ENCODE peak calls at places on chromosomes 6 and 20, in four cellular contexts. Z, R, L and X are unnamed samples.

GRCh38 chr6:31784270-31784925 is 7.3 kb upstream of the VWA7 start:
- DNase-seq in Z (no peak), R (no peak), L (no peak), X (no peak)

GRCh38 chr6:25085761-25086160 is 150.0 kb upstream of the RIPOR2 start:
- DNase-seq in Z (no peak), L (no peak), R (no peak), X (no peak)

GRCh38 chr20:33482581-33482980 is 7.3 kb upstream of the CBFA2T2 start:
- DNase-seq in R (no peak), Z (no peak), L (no peak), X (no peak)

GRCh38 chr6:90369024-90369519 is 72.4 kb upstream of the BACH2 start:
- DNase-seq in R (peak), L (peak), Z (peak), X (peak)

GRCh38 chr6:3228791-3229565 is 1.5 kb upstream of the TUBB2B start:
- DNase-seq in L (no peak), Z (peak), R (no peak), X (no peak)

GRCh38 chr6:16184129-16184528 is 54.3 kb upstream of the GMPR start:
- DNase-seq in L (peak), R (no peak), Z (peak), X (peak)

GRCh38 chr6:169169941-169170582 is 83.6 kb downstream of the THBS2 start:
- DNase-seq in L (no peak), Z (no peak), R (no peak), X (no peak)

GRCh38 chr6:36025932-36026327 is 1.5 kb upstream of the SLC26A8 start:
- DNase-seq in R (peak), L (peak), Z (peak), X (peak)

GRCh38 chr6:20416063-20416454 is 14.4 kb downstream of the E2F3 start:
- DNase-seq in Z (no peak), R (no peak), L (no peak), X (no peak)

GRCh38 chr6:55265409-55266114 is 61.7 kb upstream of the GFRAL start:
- DNase-seq in L (no peak), Z (no peak), R (no peak), X (no peak)

GRCh38 chr6:159758031-159759001 is 3.5 kb upstream of the ACAT2 start:
- DNase-seq in L (peak), Z (peak), R (no peak), X (no peak)

GRCh38 chr6:151012321-151013294 is 147.1 kb downstream of the MTHFD1L start:
- DNase-seq in L (peak), R (no peak), Z (peak), X (no peak)

GRCh38 chr6:40689181-40689580 is 102.0 kb upstream of the LRFN2 start:
- DNase-seq in Z (no peak), L (no peak), R (no peak), X (no peak)
- H3K4me3 ChIP-seq in Z (no peak), L (no peak), R (no peak), X (no peak)

GRCh38 chr6:14852375-14852774 is 393.5 kb upstream of the JARID2 start:
- DNase-seq in Z (no peak), L (no peak), R (no peak), X (no peak)
- H2AK5ac ChIP-seq in Z (no peak), L (no peak), R (no peak), X (no peak)

DNA sequence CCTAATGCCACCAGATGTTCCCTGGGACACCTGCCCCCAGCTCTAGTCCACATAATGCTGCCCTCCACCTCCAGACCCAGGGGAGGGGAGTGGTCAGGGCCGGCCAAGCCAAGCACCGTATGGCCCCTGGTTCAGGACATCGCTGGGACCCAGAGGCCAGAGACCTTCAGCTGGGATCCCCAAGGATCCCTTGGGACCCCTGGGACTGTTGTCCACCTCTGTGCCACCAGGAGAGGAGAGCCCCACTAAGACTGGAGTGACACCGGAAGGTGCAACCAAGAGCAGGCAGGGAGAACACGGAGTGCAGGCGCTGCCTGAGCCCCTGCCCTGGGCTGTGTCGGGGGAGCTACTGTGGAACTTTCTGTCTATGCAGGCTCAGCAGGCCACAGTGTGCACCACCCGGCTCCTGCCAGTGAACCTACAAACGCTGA is 43.6 kb downstream of the CTCFL start:
- DNase-seq in R (no peak), L (no peak), Z (no peak), X (no peak)
- H3K4me2 ChIP-seq in R (peak), L (no peak), Z (no peak), X (no peak)

GRCh38 chr6:71733970-71734899 is 152.1 kb upstream of the RIMS1 start:
- DNase-seq in R (no peak), Z (no peak), L (peak), X (no peak)

GRCh38 chr6:71737953-71738352 is 148.4 kb upstream of the RIMS1 start:
- DNase-seq in L (no peak), Z (no peak), R (no peak), X (no peak)
- H3K4me3 ChIP-seq in L (no peak), Z (no peak), R (no peak), X (no peak)

DNA sequence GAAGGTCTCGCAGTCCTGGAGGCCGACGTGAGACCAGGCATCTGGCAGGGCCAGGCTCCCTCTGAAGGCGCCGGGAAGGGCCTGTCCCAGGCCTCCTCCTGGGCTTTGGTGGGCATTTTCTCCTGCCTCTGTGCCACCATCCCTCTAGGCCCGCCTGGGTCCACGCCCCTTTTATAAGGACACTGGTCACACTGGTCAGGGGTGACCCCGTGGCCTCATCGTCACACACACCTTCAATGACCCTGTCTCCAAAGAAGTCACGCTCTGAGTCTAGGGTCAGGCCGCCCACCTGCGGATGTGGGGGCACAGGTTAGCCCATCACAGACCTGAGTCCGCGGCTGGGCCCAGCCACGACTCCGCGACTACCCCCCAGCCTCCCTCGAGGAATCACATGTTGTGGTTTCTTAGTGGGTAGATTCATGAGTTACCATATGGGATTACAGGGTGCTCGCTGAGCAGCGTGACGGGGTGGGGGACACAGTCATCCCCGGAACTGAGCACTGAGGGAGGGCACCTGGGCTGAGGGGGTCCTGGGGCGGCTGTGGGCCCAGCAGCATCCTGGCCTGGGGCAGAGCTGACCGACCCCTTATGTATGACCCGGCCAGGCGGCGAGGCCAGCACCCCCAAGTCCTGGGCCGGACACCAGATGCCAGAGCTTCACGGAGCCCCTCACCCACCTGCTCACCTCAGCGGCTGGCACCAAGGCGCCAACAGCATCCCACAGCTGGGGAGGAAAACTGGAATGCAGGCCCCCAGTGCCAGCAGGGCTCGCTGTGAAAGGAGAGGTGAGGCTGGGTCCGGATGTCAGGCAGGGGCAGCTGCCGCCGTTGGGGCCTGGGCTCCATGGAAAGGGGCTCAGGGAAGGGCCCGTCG is 115.9 kb downstream of the DLL1 start:
- DNase-seq in R (no peak), Z (no peak), L (no peak), X (no peak)
- H2AK5ac ChIP-seq in R (no peak), Z (no peak), L (no peak), X (no peak)

DNA sequence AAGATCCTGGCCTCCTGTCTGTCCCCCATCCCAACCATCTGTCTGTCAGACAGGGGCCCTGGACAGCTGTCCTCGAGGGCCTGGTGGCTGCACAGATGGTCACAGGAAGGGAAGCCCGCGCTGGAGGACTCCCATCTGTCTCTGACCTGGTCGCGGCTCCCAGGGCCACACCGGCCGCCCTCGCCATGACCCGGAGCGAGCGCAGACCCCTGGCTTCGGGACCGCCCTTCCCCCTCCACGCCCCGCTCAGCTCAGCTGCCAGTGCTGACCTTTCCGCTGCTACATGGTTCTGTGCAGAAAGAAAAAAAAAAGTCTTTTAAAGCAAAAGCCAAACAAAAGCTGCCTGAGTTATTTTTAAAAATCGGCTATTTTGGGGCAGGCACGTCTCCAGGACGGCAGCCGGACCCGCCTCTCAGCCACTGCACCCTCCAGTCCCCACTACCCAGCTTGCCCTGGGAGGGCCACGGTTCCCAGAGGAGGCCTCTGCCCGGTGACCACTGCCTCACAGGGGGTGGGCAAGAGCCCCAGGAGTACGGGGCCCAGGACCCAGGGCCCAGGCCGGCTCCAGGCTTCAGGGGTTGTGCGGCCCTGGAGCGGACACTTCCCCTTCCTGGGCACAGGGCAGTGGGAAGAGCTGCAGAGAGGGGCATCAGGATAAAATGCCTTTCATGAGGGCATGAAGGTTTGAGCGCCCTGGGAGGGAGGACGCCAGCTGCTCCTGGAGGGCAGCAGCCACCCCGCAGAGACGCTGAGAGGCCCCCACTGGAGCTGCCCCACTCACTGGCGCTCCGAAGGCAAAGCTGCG is 10.8 kb downstream of the LAMA5 start:
- DNase-seq in R (no peak), L (no peak), Z (no peak), X (no peak)
- H3K4me2 ChIP-seq in R (peak), L (peak), Z (peak), X (no peak)

GRCh38 chr6:139134817-139135577 is at the start of gene HECA:
- DNase-seq in Z (peak), L (peak), R (peak), X (peak)

GRCh38 chr6:139133733-139134360 is 1.0 kb upstream of the HECA start:
- DNase-seq in L (no peak), Z (no peak), R (no peak), X (no peak)

GRCh38 chr6:139135578-139136545 is 982 bp downstream of the HECA start:
- DNase-seq in R (no peak), Z (peak), L (peak), X (peak)

GRCh38 chr6:139133272-139133671 is 1.6 kb upstream of the HECA start:
- DNase-seq in Z (no peak), L (no peak), R (no peak), X (peak)

DNA sequence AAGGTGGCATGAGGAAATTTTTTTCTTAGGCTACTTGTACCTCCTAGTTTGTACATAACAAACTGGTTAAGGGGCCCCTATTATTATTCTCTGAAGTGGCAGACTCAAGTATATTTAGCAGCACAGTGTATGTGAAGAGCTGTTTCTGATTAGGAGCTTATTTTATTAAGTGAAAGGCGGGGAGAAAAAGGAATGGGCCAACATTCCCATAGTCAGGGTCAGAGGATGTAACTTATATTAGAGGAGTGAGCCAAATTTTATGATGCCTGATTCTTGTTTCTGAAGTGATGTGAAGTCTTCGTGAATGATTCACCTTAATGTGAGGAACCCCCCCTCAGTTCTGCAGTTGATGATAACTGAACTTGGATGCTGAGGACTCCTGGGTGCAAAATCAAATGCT is 2.8 kb downstream of the HECA start:
- DNase-seq in Z (no peak), R (no peak), L (no peak), X (no peak)
- H3K4me3 ChIP-seq in Z (no peak), R (no peak), L (no peak), X (no peak)

GRCh38 chr20:57671072-57671391 is 38.8 kb downstream of the PMEPA1 start:
- DNase-seq in Z (no peak), R (no peak), L (no peak), X (no peak)

GRCh38 chr20:57672164-57672563 is 37.7 kb downstream of the PMEPA1 start:
- DNase-seq in Z (no peak), L (peak), R (no peak), X (peak)

GRCh38 chr20:57671662-57672061 is 38.2 kb downstream of the PMEPA1 start:
- DNase-seq in R (no peak), Z (no peak), L (no peak), X (no peak)

GRCh38 chr20:57669626-57670025 is 40.2 kb downstream of the PMEPA1 start:
- DNase-seq in L (no peak), Z (no peak), R (no peak), X (no peak)

DNA sequence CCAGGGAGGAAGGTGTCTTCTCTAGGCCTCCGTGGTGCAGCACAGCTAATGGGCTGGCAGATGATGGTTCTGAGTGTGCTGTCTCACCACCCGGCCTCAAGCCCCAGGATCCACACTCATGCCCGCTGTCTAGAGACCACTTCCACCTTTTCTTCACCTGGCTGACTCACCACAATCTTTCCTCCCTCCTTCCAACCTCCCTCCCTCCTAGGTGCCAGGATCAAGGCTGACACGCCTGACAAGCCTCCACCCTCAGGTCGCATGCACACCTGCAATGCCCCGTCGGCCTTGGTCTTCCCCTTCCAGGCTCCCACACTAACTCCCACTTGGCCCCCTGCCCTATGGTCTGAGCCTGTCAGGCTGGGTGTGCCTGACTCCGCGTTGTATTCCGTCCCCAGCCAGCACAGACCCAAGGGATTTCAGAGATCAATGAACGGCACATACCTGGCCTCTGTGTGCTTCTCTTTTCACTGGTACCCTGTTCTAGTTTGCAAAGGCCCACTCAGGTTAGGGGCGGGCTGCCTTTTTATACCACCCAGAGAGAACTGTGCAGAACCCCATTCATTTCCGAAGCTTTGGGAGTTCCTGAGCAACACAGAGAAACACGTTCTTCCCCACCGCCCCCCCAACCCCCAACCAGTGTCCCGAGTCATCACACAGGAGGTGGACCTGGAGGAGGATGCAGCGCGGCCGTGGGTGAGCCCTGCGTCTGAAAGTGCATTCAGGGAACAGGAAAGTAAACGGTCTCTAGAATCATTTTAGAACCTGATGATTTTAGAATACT is 39.3 kb downstream of the PMEPA1 start:
- DNase-seq in Z (no peak), L (no peak), R (no peak), X (no peak)
- H2AK5ac ChIP-seq in Z (no peak), L (no peak), R (no peak), X (no peak)

GRCh38 chr6:7086488-7086887 is 21.3 kb upstream of the RREB1 start:
- DNase-seq in L (peak), Z (peak), R (no peak), X (peak)
- H3K4me2 ChIP-seq in L (peak), Z (peak), R (no peak), X (no peak)

DNA sequence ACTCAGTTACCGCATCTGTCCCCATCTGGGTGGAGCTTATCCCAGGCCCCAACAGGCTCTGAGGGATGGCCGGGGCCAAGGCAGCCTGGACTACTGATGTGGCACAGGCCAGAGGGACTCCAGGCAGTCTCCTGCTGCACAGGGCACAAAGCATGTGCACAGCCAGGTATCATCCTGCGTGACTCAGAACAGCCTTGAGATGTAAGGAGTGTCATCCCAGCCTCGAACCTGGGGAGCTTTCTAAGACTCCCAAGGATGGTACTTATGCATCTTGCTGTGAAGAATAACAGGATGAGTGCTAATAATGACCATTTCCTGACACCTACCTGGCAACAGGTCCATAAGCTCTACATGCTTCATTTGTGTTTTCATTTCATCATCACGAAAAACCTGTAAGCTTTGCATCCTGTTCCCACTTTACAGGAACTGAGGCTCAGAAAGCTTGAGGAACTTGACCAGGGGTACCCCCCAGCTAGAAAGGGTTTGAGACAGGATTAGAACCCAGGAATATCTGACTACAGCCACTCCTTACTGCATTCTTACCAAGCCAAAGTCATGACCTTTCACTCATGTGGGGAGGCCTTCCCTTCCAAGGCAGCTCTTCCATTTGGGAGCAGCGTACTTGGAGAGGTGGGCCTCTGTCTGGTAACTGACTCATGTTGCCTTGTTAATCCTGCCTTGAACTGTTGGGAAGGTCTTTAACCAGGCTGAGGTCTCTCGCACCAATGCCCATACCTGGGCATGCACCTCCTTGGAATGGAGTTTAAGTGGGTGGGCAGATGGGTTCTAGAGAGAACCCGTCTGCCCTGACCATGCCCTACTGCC is 1.9 kb downstream of the TRIB3 start:
- DNase-seq in L (no peak), R (no peak), Z (peak), X (no peak)
- H3K4me3 ChIP-seq in L (peak), R (peak), Z (no peak), X (no peak)